ENCODE peak calls at places on chromosomes 5 and 9, in five cellular contexts. O, J, M, S and I are unnamed samples. For H3K27me3, the result is how much of the 10 kb centered on the place peaks cover.

GRCh38 chr5:142944140-142944539 is 174.0 kb downstream of the ARHGAP26 start:
- DNase-seq in M (no peak), O (no peak), J (no peak), S (no peak), I (no peak)

GRCh38 chr5:143434261-143435206 is 31.0 kb upstream of the NR3C1 start:
- DNase-seq in J (no peak), O (no peak), M (no peak), S (peak), I (no peak)

GRCh38 chr5:56612353-56612752 is 203.0 kb upstream of the MAP3K1 start:
- DNase-seq in S (no peak), J (no peak), O (no peak), M (no peak), I (no peak)

GRCh38 chr5:146565764-146566163 is 49.8 kb upstream of the GPR151 start:
- DNase-seq in O (peak), S (peak), J (no peak), M (no peak), I (no peak)

GRCh38 chr9:135255033-135255842 is 167.8 kb downstream of the OLFM1 start:
- DNase-seq in S (no peak), O (no peak), J (peak), M (no peak), I (no peak)

GRCh38 chr5:40089269-40089668 is 590.4 kb upstream of the PTGER4 start:
- DNase-seq in S (no peak), J (no peak), M (no peak), O (peak), I (no peak)

GRCh38 chr5:139588962-139589361 is 27.8 kb downstream of the UBE2D2 start:
- DNase-seq in J (no peak), S (no peak), M (no peak), O (peak), I (no peak)

GRCh38 chr5:133926489-133926878 is 41.9 kb downstream of the C5orf15 start:
- DNase-seq in S (no peak), O (no peak), J (no peak), M (no peak), I (no peak)

GRCh38 chr5:96687812-96688453 is 25.8 kb downstream of the CAST start:
- DNase-seq in S (no peak), O (peak), M (no peak), J (no peak), I (no peak)

GRCh38 chr9:93126151-93126781 is 7.8 kb downstream of the NINJ1 start:
- DNase-seq in M (no peak), J (peak), S (no peak), O (no peak), I (no peak)

GRCh38 chr9:126375386-126375785 is 48.8 kb downstream of the MVB12B start:
- DNase-seq in J (no peak), O (peak), S (no peak), M (no peak), I (no peak)

GRCh38 chr5:109711681-109712080 is 22.0 kb downstream of the MAN2A1 start:
- DNase-seq in J (no peak), S (no peak), O (no peak), M (no peak), I (no peak)

GRCh38 chr5:135154197-135154596 is 120.2 kb upstream of the PITX1 start:
- DNase-seq in J (no peak), S (no peak), M (no peak), O (no peak), I (no peak)

GRCh38 chr9:71368157-71368556 is 246.7 kb upstream of the TRPM3 start:
- DNase-seq in S (no peak), O (peak), J (no peak), M (no peak), I (no peak)

GRCh38 chr5:65485405-65485804 is 3.7 kb upstream of the ADAMTS6 start:
- DNase-seq in J (no peak), S (no peak), M (no peak), O (no peak), I (no peak)

GRCh38 chr5:54049144-54049543 is 261.2 kb downstream of the ARL15 start:
- DNase-seq in O (no peak), J (no peak), S (no peak), M (no peak), I (no peak)

GRCh38 chr5:82375488-82376294 is 97.5 kb upstream of the RPS23 start:
- DNase-seq in M (no peak), J (no peak), S (no peak), O (no peak), I (no peak)

GRCh38 chr9:116059466-116059865 is 94.1 kb upstream of the PAPPA start:
- DNase-seq in O (no peak), S (no peak), M (no peak), J (no peak), I (no peak)

GRCh38 chr9:122051401-122052346 is 41.4 kb downstream of the TTLL11 start:
- DNase-seq in J (no peak), M (no peak), S (no peak), O (no peak), I (no peak)

GRCh38 chr5:142246-142810 is 49.0 kb upstream of the LRRC14B start:
- DNase-seq in O (no peak), M (no peak), S (no peak), J (no peak), I (no peak)

GRCh38 chr9:96064838-96065481 is 189.5 kb downstream of the ERCC6L2 start:
- DNase-seq in M (no peak), O (no peak), S (no peak), J (no peak), I (no peak)

GRCh38 chr9:5529683-5530221 is 19.4 kb downstream of the PDCD1LG2 start:
- DNase-seq in O (no peak), J (no peak), M (no peak), S (no peak), I (no peak)

GRCh38 chr5:170427672-170428236 is 38.6 kb upstream of the KCNMB1 start:
- DNase-seq in J (no peak), M (no peak), O (no peak), S (no peak), I (no peak)

GRCh38 chr5:133612021-133612860 is at the start of gene FSTL4:
- DNase-seq in M (no peak), O (peak), J (no peak), S (peak), I (no peak)

GRCh38 chr9:34163439-34163838 is 15.4 kb upstream of the UBAP1 start:
- DNase-seq in M (no peak), O (no peak), S (no peak), J (no peak), I (no peak)

GRCh38 chr9:71895955-71896354 is 15.0 kb downstream of the ABHD17B start:
- DNase-seq in S (no peak), M (no peak), O (no peak), J (no peak), I (no peak)

GRCh38 chr5:40680741-40681350 is 1.1 kb downstream of the PTGER4 start:
- DNase-seq in O (peak), J (peak), M (no peak), S (no peak), I (no peak)

GRCh38 chr5:119032653-119033052 is 38.2 kb upstream of the DMXL1 start:
- DNase-seq in J (no peak), S (no peak), O (no peak), M (no peak), I (no peak)

GRCh38 chr5:119033135-119033534 is 37.8 kb upstream of the DMXL1 start:
- DNase-seq in J (no peak), S (no peak), M (no peak), O (no peak), I (no peak)

GRCh38 chr5:119028575-119028974 is 40.2 kb upstream of the DTWD2 start:
- DNase-seq in J (no peak), O (no peak), M (no peak), S (no peak), I (no peak)

GRCh38 chr5:119031905-119032304 is 39.0 kb upstream of the DMXL1 start:
- DNase-seq in S (no peak), M (no peak), J (no peak), O (no peak), I (no peak)

DNA sequence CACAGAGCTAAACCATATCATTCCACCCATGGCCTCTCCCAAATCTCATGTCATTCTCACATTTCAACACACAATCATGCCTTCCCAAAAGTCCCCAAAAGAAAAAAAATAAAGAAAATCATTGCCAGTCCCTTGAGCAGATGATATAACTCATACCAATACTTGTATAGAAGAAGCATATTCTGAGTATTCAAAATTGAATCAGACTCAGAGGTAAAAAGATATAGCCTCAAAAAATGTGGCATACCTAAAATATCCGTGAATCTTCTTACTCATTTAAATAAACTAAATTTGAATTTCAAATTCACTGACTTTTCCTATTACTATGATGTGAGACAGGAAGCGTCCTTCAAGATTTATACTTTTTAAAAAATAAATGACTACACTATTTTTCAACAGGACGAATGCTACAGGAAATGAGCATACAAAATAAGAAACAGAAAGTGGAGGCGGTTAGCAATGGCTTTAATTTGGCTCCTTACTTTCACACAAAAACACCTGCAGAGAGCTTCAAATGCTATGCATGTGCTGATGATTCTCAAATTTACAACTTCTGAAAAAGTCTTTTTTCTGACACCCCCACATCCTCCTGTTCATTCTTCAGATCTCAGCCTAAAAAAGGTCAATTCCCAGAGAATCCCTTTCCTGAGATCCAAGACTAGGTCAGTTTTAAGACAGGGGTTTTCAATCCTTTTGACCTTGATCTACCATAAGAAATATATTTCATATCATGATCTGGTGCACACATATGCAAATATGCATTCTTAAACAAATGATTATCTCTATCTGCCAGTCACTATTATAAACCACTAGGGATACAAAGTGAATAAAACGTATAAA is 39.6 kb upstream of the DMXL1 start:
- DNase-seq in O (no peak), M (no peak), S (no peak), J (no peak), I (no peak)
- H3K4me3 ChIP-seq in O (no peak), M (no peak), S (no peak), J (no peak), I (no peak)

GRCh38 chr5:38018011-38018410 is 178.2 kb upstream of the GDNF start:
- DNase-seq in O (no peak), S (no peak), J (no peak), M (no peak), I (no peak)

GRCh38 chr5:38011641-38012188 is 171.9 kb upstream of the GDNF start:
- DNase-seq in M (no peak), J (no peak), S (no peak), O (no peak), I (no peak)

GRCh38 chr5:38009754-38010386 is 170.0 kb upstream of the GDNF start:
- DNase-seq in M (no peak), O (no peak), J (peak), S (no peak), I (no peak)

GRCh38 chr5:38016835-38017234 is 177.0 kb upstream of the GDNF start:
- DNase-seq in J (no peak), O (no peak), M (no peak), S (no peak), I (no peak)

GRCh38 chr5:38013107-38013506 is 173.3 kb upstream of the GDNF start:
- DNase-seq in O (no peak), M (no peak), S (no peak), J (no peak), I (no peak)
- H3K27me3 ChIP-seq in O (under half), M (under half), S (under half), J (under half), I (under half)

DNA sequence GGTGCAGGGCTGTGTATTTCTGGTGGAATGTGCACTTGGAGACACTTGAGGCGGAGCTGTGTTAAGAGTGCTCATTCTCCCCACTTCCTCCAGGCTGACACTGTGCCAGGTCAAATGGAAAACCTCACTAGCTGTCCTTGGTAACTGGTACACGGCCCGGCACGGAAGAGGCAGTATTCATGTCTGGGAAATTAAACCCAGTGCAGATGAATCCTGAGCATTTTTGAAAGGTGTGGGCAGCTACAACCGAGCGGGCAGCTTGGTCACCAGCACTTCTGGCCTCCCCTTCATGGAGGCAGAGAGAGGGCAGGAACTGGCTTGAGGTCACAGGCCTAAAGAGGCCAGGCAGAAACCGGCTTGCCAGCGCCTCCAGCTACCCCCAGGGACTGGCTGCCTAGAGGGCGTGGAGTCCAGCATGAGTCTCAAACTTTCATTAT is 1.6 kb downstream of the CLPTM1L start:
- DNase-seq in J (no peak), M (no peak), O (no peak), S (peak), I (no peak)
- H3K4me3 ChIP-seq in J (no peak), M (no peak), O (peak), S (peak), I (no peak)

GRCh38 chr5:2708132-2708531 is 43.3 kb downstream of the IRX2 start:
- DNase-seq in O (no peak), J (peak), M (no peak), S (no peak), I (no peak)
- H3K27me3 ChIP-seq in O (under half), J (under half), M (under half), S (under half), I (under half)